ENCODE peak calls at places on chromosome 14, in six cellular contexts. V is PC-3; K is foreskin fibroblast; U is fibroblast of pulmonary artery; I is CD8-positive, alpha-beta memory T cell; M is cardiac fibroblast. T is an unnamed sample.

GRCh38 chr14:68682166-68683103 is 110.4 kb downstream of the ZFP36L1 start:
- DNase-seq in V (peak; percentile 95), M (peak; percentile 99), U (peak; percentile 99), K (peak; percentile 97), I (no peak), T (peak; percentile 88)

GRCh38 chr14:48936352-48936751 is 649.8 kb downstream of the RPS29 start:
- DNase-seq in M (peak; percentile 29), U (peak; percentile 32), V (peak; percentile 60), I (no peak), K (peak; percentile 16), T (peak; percentile 85)

GRCh38 chr14:93105362-93105761 is 10.4 kb downstream of the ITPK1 start:
- DNase-seq in I (no peak), M (peak; percentile 71), U (peak; percentile 73), V (peak; percentile 50), K (peak; percentile 56), T (peak; percentile 60)

GRCh38 chr14:53411110-53411509 is 258.0 kb upstream of the DDHD1 start:
- DNase-seq in I (no peak), M (peak; percentile 15), U (peak; percentile 17), V (no peak), K (peak; percentile 87), T (peak; percentile 64)

GRCh38 chr14:28294834-28295440 is 471.6 kb upstream of the FOXG1 start:
- DNase-seq in K (no peak), U (peak; percentile 67), I (no peak), V (peak; percentile 60), M (peak; percentile 63), T (peak; percentile 57)

GRCh38 chr14:100117647-100118376 is 41.6 kb downstream of the DEGS2 start:
- DNase-seq in I (no peak), V (no peak), K (no peak), M (no peak), U (no peak), T (no peak)

GRCh38 chr14:93745603-93746273 is 42.5 kb downstream of the PRIMA1 start:
- DNase-seq in M (no peak), V (no peak), K (no peak), U (no peak), I (no peak), T (no peak)

GRCh38 chr14:33406766-33407165 is 468.1 kb downstream of the NPAS3 start:
- DNase-seq in K (no peak), I (no peak), M (no peak), U (no peak), V (no peak), T (no peak)

GRCh38 chr14:99025418-99025817 is 246.6 kb downstream of the BCL11B start:
- DNase-seq in U (no peak), M (no peak), I (no peak), V (no peak), K (no peak), T (no peak)

GRCh38 chr14:75295061-75295461 is 16.4 kb downstream of the FOS start:
- DNase-seq in M (peak; percentile 92), K (peak; percentile 74), V (peak; percentile 68), U (peak; percentile 85), I (no peak), T (peak; percentile 76)

GRCh38 chr14:86464386-86464785 is 934.4 kb downstream of the FLRT2 start:
- DNase-seq in V (no peak), U (no peak), K (no peak), M (no peak), I (no peak), T (no peak)

GRCh38 chr14:104350463-104351185 is 212.2 kb downstream of the KIF26A start:
- DNase-seq in U (no peak), I (no peak), K (no peak), V (no peak), M (no peak), T (peak; percentile 1)

GRCh38 chr14:103332143-103332919 is 1.7 kb upstream of the EIF5 start:
- DNase-seq in V (no peak), I (no peak), U (no peak), M (no peak), K (no peak), T (no peak)

GRCh38 chr14:88933203-88933602 is 108.8 kb downstream of the TTC8 start:
- DNase-seq in I (no peak), V (no peak), U (no peak), M (no peak), K (no peak), T (no peak)

GRCh38 chr14:73166399-73166798 is 30.1 kb downstream of the PSEN1 start:
- DNase-seq in K (no peak), M (no peak), V (no peak), I (no peak), U (no peak), T (no peak)

GRCh38 chr14:68248481-68249255 is 429.1 kb downstream of the RAD51B start:
- DNase-seq in V (peak; percentile 71), M (peak; percentile 93), I (peak; percentile 39), U (peak; percentile 94), K (peak; percentile 63), T (peak; percentile 85)

GRCh38 chr14:91245029-91245428 is 525 bp upstream of the GPR68 start:
- DNase-seq in M (no peak), I (peak; percentile 78), K (no peak), V (no peak), U (no peak), T (no peak)

GRCh38 chr14:21231020-21231652 is 38.1 kb downstream of the HNRNPC start:
- DNase-seq in K (no peak), I (peak; percentile 55), V (no peak), U (no peak), M (no peak), T (no peak)

GRCh38 chr14:31787377-31787776 is 226.2 kb downstream of the NUBPL start:
- DNase-seq in V (peak; percentile 57), M (no peak), U (peak; percentile 13), I (no peak), K (no peak), T (no peak)

GRCh38 chr14:67943947-67944346 is 124.4 kb downstream of the RAD51B start:
- DNase-seq in M (peak; percentile 96), I (peak; percentile 39), U (peak; percentile 97), K (peak; percentile 66), V (peak; percentile 93), T (peak; percentile 91)

GRCh38 chr14:75597149-75597548 is 18.7 kb downstream of the FLVCR2 start:
- DNase-seq in K (no peak), M (no peak), V (no peak), U (no peak), I (no peak), T (no peak)

GRCh38 chr14:92341791-92342190 is 18.8 kb downstream of the SLC24A4 start:
- DNase-seq in I (no peak), V (no peak), M (no peak), U (no peak), K (no peak), T (no peak)

GRCh38 chr14:91303091-91303923 is 58.8 kb upstream of the GPR68 start:
- DNase-seq in U (peak; percentile 41), I (peak; percentile 21), M (peak; percentile 36), V (peak; percentile 32), K (no peak), T (no peak)

GRCh38 chr14:49479432-49479831 is 106.7 kb downstream of the RPS29 start:
- DNase-seq in U (no peak), M (no peak), I (no peak), K (no peak), V (peak; percentile 80), T (peak; percentile 10)

GRCh38 chr14:69571879-69572633 is 2.6 kb downstream of the CCDC177 start:
- DNase-seq in V (peak; percentile 33), I (no peak), U (peak; percentile 31), K (no peak), M (peak; percentile 33), T (no peak)

DNA sequence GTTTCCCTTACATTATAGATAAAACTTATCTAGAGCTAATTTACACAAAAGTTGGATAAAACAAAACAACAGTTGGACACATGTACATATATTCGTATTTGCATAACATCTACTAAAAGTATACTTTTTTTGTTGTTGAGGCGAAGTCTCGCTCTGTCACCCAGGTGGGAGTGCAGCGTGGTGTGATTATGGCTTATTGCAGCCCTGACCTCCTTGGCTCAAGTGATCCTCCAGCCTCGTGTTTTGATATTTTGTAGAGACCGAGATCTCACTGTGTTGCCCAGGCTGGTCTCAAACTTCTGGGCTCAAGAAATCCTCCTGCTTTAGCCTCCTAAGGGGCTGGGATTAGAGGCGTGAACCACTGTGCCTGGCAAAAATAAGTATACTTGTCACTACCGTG is 9.4 kb downstream of the SYNE2 start:
- DNase-seq in I (no peak), V (no peak), K (no peak), M (no peak), U (no peak), T (no peak)
- H3K4me3 ChIP-seq in I (no peak overlapping the region), V (no peak overlapping the region), K (no peak overlapping the region), M (no peak overlapping the region), U (no peak overlapping the region), T (no peak overlapping the region)

DNA sequence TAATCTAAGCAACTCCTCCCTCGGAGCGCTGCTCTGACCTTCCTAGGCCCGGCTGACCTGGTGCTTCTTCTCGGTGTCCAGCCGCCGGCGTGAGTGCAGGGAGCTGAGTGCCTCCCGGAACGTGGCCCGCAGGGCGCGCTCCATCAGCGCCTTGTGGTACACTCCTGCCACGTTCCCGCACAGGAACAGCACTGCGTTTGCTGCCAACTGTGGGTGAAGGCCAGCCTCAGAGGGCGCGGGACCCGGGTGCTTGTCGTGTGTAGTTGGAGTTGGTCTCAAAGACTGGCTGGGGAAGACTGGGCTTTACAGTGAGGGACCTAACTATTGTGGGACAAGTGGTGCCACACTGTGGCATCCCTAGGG is 3.2 kb downstream of the ADCY4 start:
- DNase-seq in V (no peak), U (no peak), I (no peak), K (no peak), M (no peak), T (no peak)
- H3K4me3 ChIP-seq in V (no peak overlapping the region), U (no peak overlapping the region), I (no peak overlapping the region), K (no peak overlapping the region), M (no peak overlapping the region), T (no peak overlapping the region)

GRCh38 chr14:71554959-71555612 is 377.1 kb upstream of the RGS6 start:
- DNase-seq in M (no peak), I (peak; percentile 1), V (no peak), U (no peak), K (no peak), T (no peak)
- H3K4me3 ChIP-seq in M (no peak overlapping the region), I (peak overlapping the region; percentile 26), V (no peak overlapping the region), U (no peak overlapping the region), K (no peak overlapping the region), T (no peak overlapping the region)

GRCh38 chr14:105902131-105902898 is 375.9 kb downstream of the TMEM121 start:
- DNase-seq in I (no peak), K (no peak), V (no peak), U (no peak), M (no peak), T (no peak)
- H3K4me3 ChIP-seq in I (no peak overlapping the region), K (no peak overlapping the region), V (no peak overlapping the region), U (no peak overlapping the region), M (no peak overlapping the region), T (no peak overlapping the region)

GRCh38 chr14:37598085-37598972 is 2.9 kb downstream of the TTC6 start:
- DNase-seq in U (no peak), I (no peak), V (peak; percentile 75), M (no peak), K (no peak), T (no peak)
- H3K4me3 ChIP-seq in U (no peak overlapping the region), I (no peak overlapping the region), V (peak overlapping the region; percentile 93), M (no peak overlapping the region), K (no peak overlapping the region), T (no peak overlapping the region)